ENCODE peak calls at places on chromosomes 16 and 17, in four cellular contexts. G is EH, X is ELR, F is A673. U is an unnamed sample.

GRCh38 chr16:63315229-63315628 is 1279.0 kb upstream of the CDH8 start:
- DNase-seq in G (no peak), X (no peak), F (no peak), U (no peak)

GRCh38 chr17:67323445-67323844 is 42.9 kb downstream of the PSMD12 start:
- DNase-seq in G (no peak), X (no peak), F (no peak), U (no peak)

GRCh38 chr17:332023-332422 is 20.6 kb downstream of the RPH3AL start:
- DNase-seq in G (no peak), X (no peak), F (no peak), U (no peak)

GRCh38 chr17:65587602-65588193 is 26.2 kb upstream of the AXIN2 start:
- DNase-seq in G (no peak), X (no peak), F (no peak), U (no peak)

GRCh38 chr17:66814570-66814969 is 20.3 kb upstream of the CACNG5 start:
- DNase-seq in G (no peak), X (no peak), F (no peak), U (no peak)

GRCh38 chr17:14859521-14859920 is 405.6 kb downstream of the PMP22 start:
- DNase-seq in G (peak), X (peak), F (no peak), U (peak)

GRCh38 chr16:84833542-84834402 is 14.0 kb downstream of the CRISPLD2 start:
- DNase-seq in G (no peak), X (no peak), F (no peak), U (peak)

GRCh38 chr17:1008008-1008761 is 11.3 kb downstream of the TIMM22 start:
- DNase-seq in G (no peak), X (no peak), F (no peak), U (peak)

GRCh38 chr16:28556914-28557320 is 3.2 kb downstream of the SGF29 start:
- DNase-seq in G (no peak), X (no peak), F (no peak), U (no peak)

GRCh38 chr17:2898255-2898926 is 102.2 kb downstream of the RAP1GAP2 start:
- DNase-seq in G (no peak), X (no peak), F (no peak), U (no peak)

GRCh38 chr16:27430923-27431484 is 29.0 kb downstream of the IL21R start:
- DNase-seq in G (peak), X (peak), F (no peak), U (peak)

GRCh38 chr16:84069540-84069939 is 26.9 kb upstream of the SLC38A8 start:
- DNase-seq in G (no peak), X (no peak), F (no peak), U (no peak)

GRCh38 chr17:7307686-7308624 is 527 bp downstream of the EIF5A start:
- DNase-seq in G (peak), X (peak), F (peak), U (peak)

GRCh38 chr17:68197997-68198930 is 49.6 kb upstream of the AMZ2 start:
- DNase-seq in G (no peak), X (no peak), F (no peak), U (no peak)

GRCh38 chr17:65538679-65539529 is 22.5 kb downstream of the AXIN2 start:
- DNase-seq in G (no peak), X (no peak), F (peak), U (no peak)

GRCh38 chr17:2683912-2684311 is 27.7 kb downstream of the CLUH start:
- DNase-seq in G (no peak), X (no peak), F (no peak), U (no peak)

GRCh38 chr16:28981517-28981916 is 3.3 kb upstream of the LAT start:
- DNase-seq in G (no peak), X (peak), F (peak), U (peak)

GRCh38 chr17:8300629-8301242 is 5.5 kb upstream of the SLC25A35 start:
- DNase-seq in G (peak), X (peak), F (peak), U (peak)

GRCh38 chr17:5183410-5183793 is 8.3 kb downstream of the ZNF594 start:
- DNase-seq in G (no peak), X (no peak), F (no peak), U (no peak)

GRCh38 chr16:2474877-2475412 is at the start of gene TBC1D24:
- DNase-seq in G (peak), X (peak), F (peak), U (peak)

GRCh38 chr16:67084345-67085028 is 25.3 kb upstream of the PHAF1 start:
- DNase-seq in G (no peak), X (no peak), F (no peak), U (no peak)

GRCh38 chr17:76772842-76773521 is 35.1 kb downstream of the MFSD11 start:
- DNase-seq in G (peak), X (peak), F (peak), U (peak)

GRCh38 chr17:49928826-49929475 is 40.0 kb upstream of the DLX4 start:
- DNase-seq in G (peak), X (peak), F (no peak), U (peak)

U was measured in fibroblast of mammary gland.